ENCODE peak calls at places on chromosomes 6 and 20, in nine cellular contexts. T is activated CD4-positive, alpha-beta T cell treated with anti-CD3 and anti-CD28 coated beads, Interleukin-2, amount 50 U/mL, for 1 hour; U is D341Med; E is activated naive CD4-positive, alpha-beta T cell treated with anti-CD3 and anti-CD28 coated beads, Interleukin-2, amount 10 ng/mL, durations not matched to agents 7 days and 5 days; K is non-pigmented ciliary epithelial cell; A is thoracic aorta; M is stimulated activated CD8-positive, alpha-beta memory T cell treated with anti-CD3 and anti-CD28 coated beads, Interleukin-4, amount 100 ng/mL, for 1 hour; W is dorsolateral prefrontal cortex; I is T follicular helper cell. G is an unnamed sample.

GRCh38 chr20:44805991-44806729 is 4.2 kb downstream of the RIMS4 start:
- DNase-seq in T (no peak), U (peak; percentile 56), E (no peak), K (peak; percentile 3), A (peak; percentile 15), M (no peak), W (peak; percentile 87), I (no peak), G (no peak)

GRCh38 chr6:113825776-113826175 is 31.4 kb upstream of the MARCKS start:
- DNase-seq in T (no peak), U (peak; percentile 58), E (no peak), K (no peak), A (peak; percentile 8), M (no peak), W (peak; percentile 81), I (no peak), G (no peak)

GRCh38 chr6:2909718-2910117 is 6.6 kb upstream of the SERPINB9 start:
- DNase-seq in T (no peak), U (no peak), E (no peak), K (no peak), A (no peak), M (no peak), W (no peak), I (no peak), G (no peak)

GRCh38 chr6:100925756-100926155 is 44.6 kb upstream of the ASCC3 start:
- DNase-seq in T (no peak), U (no peak), E (no peak), K (no peak), A (no peak), M (no peak), W (no peak), I (no peak), G (no peak)

GRCh38 chr20:37220255-37220654 is 40.9 kb upstream of the MROH8 start:
- DNase-seq in T (no peak), U (no peak), E (no peak), K (no peak), A (no peak), M (no peak), W (no peak), I (no peak), G (no peak)

GRCh38 chr6:11613858-11614257 is 76.3 kb downstream of the TMEM170B start:
- DNase-seq in T (no peak), U (no peak), E (no peak), K (peak; percentile 94), A (no peak), M (no peak), W (no peak), I (no peak), G (no peak)

GRCh38 chr6:69584536-69584912 is 212.3 kb downstream of the LMBRD1 start:
- DNase-seq in T (no peak), U (no peak), E (no peak), K (no peak), A (no peak), M (no peak), W (no peak), I (no peak), G (no peak)

GRCh38 chr6:55980627-55981211 is 105.3 kb upstream of the BMP5 start:
- DNase-seq in T (no peak), U (peak; percentile 36), E (no peak), K (peak; percentile 3), A (no peak), M (no peak), W (no peak), I (no peak), G (no peak)

GRCh38 chr6:16236648-16237199 is 1.7 kb upstream of the GMPR start:
- DNase-seq in T (no peak), U (no peak), E (no peak), K (no peak), A (no peak), M (no peak), W (no peak), I (no peak), G (peak; percentile 27)

GRCh38 chr6:163192591-163192990 is 221.9 kb upstream of the QKI start:
- DNase-seq in T (no peak), U (no peak), E (no peak), K (no peak), A (no peak), M (no peak), W (no peak), I (no peak), G (no peak)

GRCh38 chr6:91127752-91128151 is 540.9 kb upstream of the MAP3K7 start:
- DNase-seq in T (no peak), U (no peak), E (no peak), K (no peak), A (no peak), M (no peak), W (no peak), I (no peak), G (no peak)

GRCh38 chr20:1894951-1895673 is at the start of gene SIRPA:
- DNase-seq in T (no peak), U (peak; percentile 77), E (no peak), K (no peak), A (peak; percentile 42), M (no peak), W (peak; percentile 73), I (no peak), G (no peak)

GRCh38 chr6:3784423-3784822 is 32.9 kb upstream of the PXDC1 start:
- DNase-seq in T (no peak), U (no peak), E (no peak), K (no peak), A (no peak), M (no peak), W (no peak), I (no peak), G (no peak)

GRCh38 chr6:37024665-37025337 is 19.3 kb downstream of the FGD2 start:
- DNase-seq in T (no peak), U (no peak), E (peak; percentile 49), K (no peak), A (no peak), M (no peak), W (no peak), I (no peak), G (no peak)

GRCh38 chr6:41404221-41404866 is 68.9 kb downstream of the NCR2 start:
- DNase-seq in T (no peak), U (no peak), E (no peak), K (no peak), A (no peak), M (no peak), W (no peak), I (no peak), G (no peak)

GRCh38 chr6:141107562-141108160 is 1025.1 kb upstream of the GJE1 start:
- DNase-seq in T (no peak), U (no peak), E (no peak), K (no peak), A (no peak), M (no peak), W (no peak), I (no peak), G (no peak)

GRCh38 chr6:90490030-90490429 is 96.8 kb downstream of the MAP3K7 start:
- DNase-seq in T (no peak), U (no peak), E (no peak), K (no peak), A (no peak), M (no peak), W (no peak), I (no peak), G (no peak)

GRCh38 chr6:127192911-127193503 is 73.7 kb upstream of the RNF146 start:
- DNase-seq in T (no peak), U (no peak), E (no peak), K (no peak), A (no peak), M (no peak), W (no peak), I (no peak), G (no peak)

GRCh38 chr20:37430778-37431460 is 85.0 kb downstream of the SRC start:
- DNase-seq in T (no peak), U (no peak), E (no peak), K (no peak), A (no peak), M (no peak), W (peak; percentile 62), I (no peak), G (no peak)

GRCh38 chr20:35271073-35271882 is 6.6 kb downstream of the MMP24OS start:
- DNase-seq in T (no peak), U (no peak), E (no peak), K (no peak), A (no peak), M (no peak), W (no peak), I (no peak), G (no peak)

GRCh38 chr6:127582777-127583462 is 5.9 kb downstream of the C6orf58 start:
- DNase-seq in T (no peak), U (no peak), E (no peak), K (peak; percentile 49), A (no peak), M (no peak), W (no peak), I (no peak), G (no peak)

GRCh38 chr6:55943329-55943728 is 67.9 kb upstream of the BMP5 start:
- DNase-seq in T (no peak), U (no peak), E (no peak), K (peak; percentile 43), A (no peak), M (no peak), W (no peak), I (no peak), G (no peak)

GRCh38 chr20:843908-844307 is 10.4 kb downstream of the FAM110A start:
- DNase-seq in T (no peak), U (no peak), E (no peak), K (no peak), A (no peak), M (no peak), W (no peak), I (no peak), G (no peak)

GRCh38 chr20:4041748-4042411 is 26.5 kb upstream of the RNF24 start:
- DNase-seq in T (no peak), U (no peak), E (no peak), K (peak; percentile 68), A (no peak), M (no peak), W (no peak), I (no peak), G (no peak)

GRCh38 chr6:8166156-8166555 is 63.8 kb upstream of the EEF1E1 start:
- DNase-seq in T (no peak), U (no peak), E (no peak), K (no peak), A (no peak), M (no peak), W (no peak), I (no peak), G (no peak)

GRCh38 chr6:165497472-165497871 is 165.6 kb downstream of the PDE10A start:
- DNase-seq in T (no peak), U (no peak), E (no peak), K (no peak), A (no peak), M (no peak), W (no peak), I (no peak), G (no peak)

GRCh38 chr20:46963758-46964181 is 69.1 kb downstream of the EYA2 start:
- DNase-seq in T (no peak), U (no peak), E (no peak), K (no peak), A (no peak), M (no peak), W (no peak), I (no peak), G (no peak)

GRCh38 chr6:170189236-170189635 is 101.6 kb downstream of the DLL1 start:
- DNase-seq in T (no peak), U (peak; percentile 6), E (peak; percentile 2), K (no peak), A (no peak), M (no peak), W (no peak), I (no peak), G (no peak)

GRCh38 chr6:144321839-144322591 is 36.9 kb downstream of the UTRN start:
- DNase-seq in T (no peak), U (no peak), E (no peak), K (no peak), A (no peak), M (no peak), W (no peak), I (no peak), G (no peak)

GRCh38 chr6:10413850-10414765 is 766 bp downstream of the TFAP2A start:
- DNase-seq in T (no peak), U (peak; percentile 45), E (no peak), K (no peak), A (no peak), M (no peak), W (no peak), I (no peak), G (no peak)

GRCh38 chr6:939526-940252 is 246.8 kb upstream of the EXOC2 start:
- DNase-seq in T (no peak), U (no peak), E (no peak), K (no peak), A (no peak), M (no peak), W (no peak), I (no peak), G (no peak)